ENCODE peak calls at places on chromosome 3, in eight cellular contexts. Q is SJCRH30; U is stimulated activated CD4-positive, alpha-beta T cell treated with anti-CD3 and anti-CD28 coated beads, Interleukin-1b, Interleukin-23, amount 100 ng/mL, for 24 hours; T is hepatic stellate cell; J is GM23248; L is kidney glomerular epithelial cell; R is NCI-H345; Z is naive thymus-derived CD4-positive, alpha-beta T cell. S is an unnamed sample.

GRCh38 chr3:119681279-119681678 is 4.1 kb upstream of the COX17 start:
- DNase-seq in T (peak), R (no peak), U (no peak), L (peak), Q (peak), Z (peak), J (peak), S (peak)

GRCh38 chr3:187913617-187914033 is 168.4 kb upstream of the BCL6 start:
- DNase-seq in T (no peak), L (no peak), J (peak), R (no peak), U (no peak), Z (no peak), Q (no peak), S (no peak)

GRCh38 chr3:56923546-56924224 is 121.9 kb upstream of the ARHGEF3 start:
- DNase-seq in L (peak), Q (peak), Z (peak), U (no peak), R (no peak), J (peak), T (no peak), S (no peak)

GRCh38 chr3:160804762-160805161 is 48.7 kb downstream of the PPM1L start:
- DNase-seq in Q (no peak), J (peak), T (no peak), L (no peak), U (no peak), Z (no peak), R (no peak), S (no peak)

GRCh38 chr3:87006844-87007439 is 16.0 kb upstream of the VGLL3 start:
- DNase-seq in L (peak), Z (no peak), U (no peak), Q (no peak), T (no peak), R (no peak), J (peak), S (peak)

GRCh38 chr3:48715179-48715800 is 1.7 kb downstream of the IP6K2 start:
- DNase-seq in T (peak), J (peak), Z (no peak), U (no peak), Q (no peak), L (peak), R (no peak), S (no peak)

GRCh38 chr3:32296251-32297204 is 58.0 kb downstream of the CMTM8 start:
- DNase-seq in L (peak), U (peak), Q (peak), T (peak), R (peak), J (peak), Z (peak), S (peak)

GRCh38 chr3:128322030-128323022 is 144.4 kb downstream of the DNAJB8 start:
- DNase-seq in Z (peak), L (peak), R (no peak), U (no peak), J (peak), T (peak), Q (peak), S (peak)

GRCh38 chr3:157865449-157865862 is 240.8 kb downstream of the SHOX2 start:
- DNase-seq in U (peak), R (no peak), L (no peak), T (peak), Q (peak), Z (no peak), J (no peak), S (peak)

GRCh38 chr3:8486945-8487344 is 14.7 kb upstream of the LMCD1 start:
- DNase-seq in T (no peak), L (no peak), Z (no peak), J (no peak), R (no peak), U (no peak), Q (no peak), S (no peak)

GRCh38 chr3:69774029-69774428 is 34.8 kb downstream of the MITF start:
- DNase-seq in R (no peak), Q (no peak), T (no peak), L (no peak), J (no peak), U (no peak), Z (no peak), S (no peak)

GRCh38 chr3:134374791-134375541 is 719 bp upstream of the AMOTL2 start:
- DNase-seq in Z (no peak), U (no peak), L (peak), J (no peak), R (peak), Q (peak), T (no peak), S (no peak)

GRCh38 chr3:195550723-195551122 is 7.6 kb upstream of the PPP1R2 start:
- DNase-seq in R (no peak), T (no peak), J (no peak), L (no peak), U (no peak), Q (no peak), Z (no peak), S (no peak)

GRCh38 chr3:45154641-45155147 is 8.5 kb upstream of the CDCP1 start:
- DNase-seq in L (peak), R (no peak), Q (no peak), U (no peak), Z (no peak), J (peak), T (no peak), S (no peak)

GRCh38 chr3:51357856-51358255 is 27.2 kb upstream of the MANF start:
- DNase-seq in J (no peak), Q (no peak), U (no peak), Z (no peak), T (no peak), R (no peak), L (no peak), S (no peak)

S was measured in NCI-H1417.